ENCODE peak calls at places on chromosomes 3 and 15, in five cellular contexts. S is PC-9, T is dorsolateral prefrontal cortex, J is H1, K is tibial artery. M is an unnamed sample.
A peak's percentile ranks its signal among the peaks of the same experiment; 100 is the strongest.

GRCh38 chr15:33396457-33396856 is 85.7 kb downstream of the RYR3 start:
- DNase-seq in S (no peak), K (no peak), T (no peak), J (no peak), M (no peak)

GRCh38 chr3:53629396-53629711 is 134.9 kb downstream of the CACNA1D start:
- DNase-seq in J (no peak), K (no peak), S (no peak), T (no peak), M (no peak)

GRCh38 chr3:44862221-44862637 is 517 bp downstream of the TMEM42 start:
- DNase-seq in S (no peak), K (no peak), T (no peak), J (no peak), M (peak; percentile 7)

GRCh38 chr15:99239545-99240198 is 9.7 kb downstream of the TTC23 start:
- DNase-seq in K (no peak), T (no peak), J (no peak), S (no peak), M (peak; percentile 48)

GRCh38 chr3:14467723-14468620 is 65.6 kb downstream of the SLC6A6 start:
- DNase-seq in K (no peak), T (no peak), S (no peak), J (no peak), M (peak; percentile 22)

GRCh38 chr15:70778258-70779076 is 15.1 kb upstream of the UACA start:
- DNase-seq in K (no peak), T (no peak), J (no peak), S (peak; percentile 94), M (no peak)

GRCh38 chr15:81111018-81111417 is 23.1 kb upstream of the CFAP161 start:
- DNase-seq in T (no peak), J (no peak), K (no peak), S (no peak), M (no peak)

GRCh38 chr3:40620151-40620550 is 95.4 kb downstream of the ZNF621 start:
- DNase-seq in S (no peak), T (no peak), K (no peak), J (no peak), M (no peak)

GRCh38 chr3:186058225-186058624 is 50.7 kb downstream of the ETV5 start:
- DNase-seq in J (no peak), K (no peak), S (no peak), T (no peak), M (no peak)

GRCh38 chr15:34725565-34725964 is 29.2 kb downstream of the GJD2 start:
- DNase-seq in J (no peak), S (no peak), T (no peak), K (no peak), M (no peak)

GRCh38 chr3:32392530-32393302 is 1.1 kb downstream of the CMTM7 start:
- DNase-seq in S (no peak), J (no peak), T (no peak), K (peak; percentile 76), M (peak; percentile 55)

GRCh38 chr3:45223889-45224730 is 2.0 kb downstream of the TMEM158 start:
- DNase-seq in S (peak; percentile 78), J (no peak), T (no peak), K (no peak), M (peak; percentile 30)

GRCh38 chr3:179811321-179812095 is 158.7 kb downstream of the USP13 start:
- DNase-seq in J (peak; percentile 21), S (no peak), T (no peak), K (no peak), M (peak; percentile 89)

GRCh38 chr3:175192536-175192935 is 333.4 kb downstream of the NAALADL2 start:
- DNase-seq in K (no peak), S (no peak), J (no peak), T (no peak), M (no peak)

GRCh38 chr3:42080452-42080872 is 10.7 kb upstream of the TRAK1 start:
- DNase-seq in J (no peak), S (peak; percentile 96), T (peak; percentile 58), K (no peak), M (no peak)

GRCh38 chr3:30693470-30694120 is 87.2 kb downstream of the TGFBR2 start:
- DNase-seq in T (no peak), K (no peak), J (no peak), S (peak; percentile 49), M (peak; percentile 64)

GRCh38 chr15:87734571-87735373 is 521.8 kb downstream of the NTRK3 start:
- DNase-seq in J (no peak), K (no peak), S (no peak), T (no peak), M (no peak)

GRCh38 chr3:27220166-27220565 is 149.0 kb downstream of the NEK10 start:
- DNase-seq in K (no peak), S (no peak), T (no peak), J (no peak), M (no peak)

GRCh38 chr15:28975766-28976179 is 90.0 kb downstream of the APBA2 start:
- DNase-seq in T (no peak), S (no peak), J (peak; percentile 29), K (no peak), M (peak; percentile 61)

GRCh38 chr15:58438956-58439355 is 7.2 kb downstream of the LIPC start:
- DNase-seq in T (no peak), K (no peak), S (peak; percentile 44), J (no peak), M (peak; percentile 36)

GRCh38 chr15:49877871-49878511 is 241.0 kb downstream of the ATP8B4 start:
- DNase-seq in T (no peak), S (no peak), J (no peak), K (peak; percentile 75), M (no peak)

GRCh38 chr3:71565976-71566375 is 17.6 kb downstream of the FOXP1 start:
- DNase-seq in T (no peak), S (no peak), J (no peak), K (no peak), M (no peak)

GRCh38 chr15:55526559-55527036 is 18.6 kb upstream of the DNAAF4 start:
- DNase-seq in S (no peak), T (no peak), J (no peak), K (no peak), M (peak; percentile 40)

GRCh38 chr3:138912237-138912636 is 34.7 kb downstream of the FOXL2 start:
- DNase-seq in K (no peak), S (no peak), T (no peak), J (no peak), M (no peak)

DNA sequence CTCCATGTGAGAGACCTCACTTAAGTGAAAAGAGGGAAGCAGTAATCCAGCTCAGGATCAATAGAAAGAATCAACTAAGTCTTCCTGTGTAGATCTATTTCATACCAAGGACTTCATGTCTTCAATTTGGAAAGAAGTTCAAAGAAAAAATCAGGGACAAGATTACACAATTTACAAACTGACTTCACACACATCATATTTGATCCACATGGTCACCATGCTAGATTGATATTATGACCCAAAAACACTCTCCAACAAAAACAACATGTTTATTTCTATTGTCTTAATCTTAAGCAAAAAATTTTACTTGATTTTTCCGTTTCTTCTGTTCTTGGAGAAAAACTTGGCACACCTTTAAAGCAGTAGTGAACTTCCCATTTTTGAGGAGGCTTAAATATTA is 76.3 kb downstream of the THBS1 start:
- DNase-seq in T (no peak), K (no peak), S (no peak), J (no peak), M (no peak)
- H3K27ac ChIP-seq in T (no peak overlapping the region), K (no peak overlapping the region), S (no peak overlapping the region), J (no peak overlapping the region), M (peak overlapping the region; percentile 30)

GRCh38 chr3:188036375-188036985 is 117.5 kb upstream of the LPP start:
- DNase-seq in T (no peak), J (no peak), S (peak; percentile 89), K (no peak), M (no peak)

GRCh38 chr3:188034989-188035388 is 119.0 kb upstream of the LPP start:
- DNase-seq in S (no peak), T (no peak), J (no peak), K (no peak), M (no peak)

GRCh38 chr3:188041193-188041592 is 112.8 kb upstream of the LPP start:
- DNase-seq in K (no peak), T (no peak), J (no peak), S (no peak), M (no peak)

GRCh38 chr3:188037965-188038581 is 115.9 kb upstream of the LPP start:
- DNase-seq in S (peak; percentile 78), T (no peak), J (no peak), K (no peak), M (no peak)

DNA sequence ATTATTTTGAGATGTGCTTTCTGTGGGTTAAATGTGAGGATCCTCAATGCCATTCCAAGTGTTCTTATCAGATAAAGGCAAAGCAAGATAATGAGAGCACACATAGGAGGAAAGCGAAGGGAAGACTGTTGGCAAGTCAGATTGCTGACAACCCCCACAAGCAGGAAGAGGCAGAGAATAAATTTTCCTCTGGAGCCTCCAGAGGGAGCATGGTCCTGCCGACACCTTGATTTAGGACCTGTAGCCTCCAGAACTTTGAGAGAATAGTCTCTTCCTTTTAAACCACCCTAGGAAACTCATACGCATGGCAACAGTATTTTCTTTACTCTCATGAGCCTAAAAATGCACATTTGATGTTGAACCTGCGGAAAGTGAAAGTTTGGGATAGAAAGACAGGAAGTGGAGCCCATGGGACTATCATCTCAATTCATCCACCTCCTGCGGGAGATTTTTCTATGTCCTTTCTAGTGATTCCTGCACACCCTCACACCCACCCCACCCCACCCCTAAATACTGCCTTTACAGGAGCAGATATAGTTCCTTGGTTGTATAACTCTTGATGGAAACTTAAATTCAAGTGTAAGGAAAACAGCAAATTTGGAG is 116.7 kb upstream of the LPP start:
- DNase-seq in K (no peak), T (no peak), J (no peak), S (no peak), M (no peak)
- TF ChIP-seq CTCF in K (peak; percentile 35), T (no peak), J (peak; percentile 28), S (peak; percentile 64), M (peak; percentile 73)

GRCh38 chr3:48660800-48661400 is 1.8 kb downstream of the CELSR3 start:
- DNase-seq in S (no peak), J (no peak), T (no peak), K (no peak), M (no peak)

GRCh38 chr3:48662140-48662752 is 440 bp downstream of the CELSR3 start:
- DNase-seq in S (no peak), K (no peak), T (no peak), J (no peak), M (no peak)

GRCh38 chr3:48663489-48664312 is 1.0 kb upstream of the CELSR3 start:
- DNase-seq in J (peak; percentile 99), K (peak; percentile 98), T (peak; percentile 97), S (peak; percentile 93), M (peak; percentile 96)

GRCh38 chr3:48662753-48663488 is at the start of gene CELSR3:
- DNase-seq in T (peak; percentile 81), S (peak; percentile 49), J (peak; percentile 73), K (peak; percentile 89), M (peak; percentile 78)

GRCh38 chr3:48661501-48662139 is 1.1 kb downstream of the CELSR3 start:
- DNase-seq in S (no peak), T (no peak), K (no peak), J (no peak), M (peak; percentile 18)
- H3K4me3 ChIP-seq in S (no peak overlapping the region), T (peak overlapping the region; percentile 77), K (peak overlapping the region; percentile 45), J (peak overlapping the region; percentile 73), M (peak overlapping the region; percentile 52)

DNA sequence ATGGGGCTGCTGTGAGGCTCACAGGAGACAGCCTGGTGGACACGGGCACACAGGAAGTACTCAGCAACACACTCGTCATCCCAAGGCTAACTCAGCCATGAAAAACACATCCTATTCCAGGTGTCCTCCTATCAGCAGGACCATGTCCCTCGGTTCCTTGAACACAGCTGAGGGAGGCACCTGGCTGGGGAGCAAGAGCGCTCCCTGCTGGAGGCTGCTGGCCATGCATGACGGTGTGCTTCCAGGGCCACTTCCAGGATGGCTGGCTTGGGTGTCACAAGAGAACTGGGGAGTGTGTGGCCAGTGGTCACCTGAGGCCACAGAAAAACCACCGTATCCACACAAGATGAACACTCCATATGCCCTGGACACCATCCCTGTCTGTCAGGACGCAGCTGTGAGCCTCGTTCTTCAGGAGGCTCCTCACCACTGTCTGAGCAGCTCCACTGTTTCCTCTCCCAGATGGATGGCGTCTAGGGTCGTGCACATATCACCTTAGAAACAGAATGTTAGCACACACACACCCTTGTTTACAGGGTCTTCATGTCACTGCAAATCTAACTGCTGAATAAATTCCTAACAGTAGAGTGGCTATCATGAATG is 31.0 kb downstream of the POC1A start:
- DNase-seq in S (no peak), T (peak; percentile 74), K (peak; percentile 83), J (peak; percentile 33), M (peak; percentile 43)
- H3K27ac ChIP-seq in S (no peak overlapping the region), T (peak overlapping the region; percentile 98), K (no peak overlapping the region), J (no peak overlapping the region), M (no peak overlapping the region)